ENCODE peak calls at places on chromosome X, in seven cellular contexts. One of them, this sample, is unnamed.

GRCh38 chrX:34365482-34365881 is 233.4 kb upstream of the FAM47A start:
- DNase-seq in HL-60: peak; percentile 0
- DNase-seq in lower lobe of right lung: no peak
- DNase-seq in CD8-positive, alpha-beta memory T cell: no peak
- DNase-seq in transverse colon: no peak
- DNase-seq in adrenal gland: no peak
- DNase-seq in sigmoid colon: no peak
- DNase-seq in this sample: no peak

GRCh38 chrX:129403974-129404669 is 119.2 kb downstream of the SMARCA1 start:
- DNase-seq in adrenal gland: no peak
- DNase-seq in HL-60: no peak
- DNase-seq in CD8-positive, alpha-beta memory T cell: no peak
- DNase-seq in sigmoid colon: no peak
- DNase-seq in lower lobe of right lung: no peak
- DNase-seq in transverse colon: no peak
- DNase-seq in this sample: no peak

GRCh38 chrX:134573683-134574035 is 84.6 kb downstream of the PLAC1 start:
- DNase-seq in adrenal gland: no peak
- DNase-seq in HL-60: no peak
- DNase-seq in transverse colon: no peak
- DNase-seq in lower lobe of right lung: no peak
- DNase-seq in CD8-positive, alpha-beta memory T cell: no peak
- DNase-seq in sigmoid colon: no peak
- DNase-seq in this sample: no peak

GRCh38 chrX:124239324-124239723 is 93.1 kb upstream of the TEX13D start:
- DNase-seq in HL-60: no peak
- DNase-seq in adrenal gland: no peak
- DNase-seq in transverse colon: no peak
- DNase-seq in sigmoid colon: no peak
- DNase-seq in lower lobe of right lung: no peak
- DNase-seq in CD8-positive, alpha-beta memory T cell: no peak
- DNase-seq in this sample: no peak

GRCh38 chrX:104641176-104641575 is 75.2 kb downstream of the IL1RAPL2 start:
- DNase-seq in HL-60: no peak
- DNase-seq in adrenal gland: no peak
- DNase-seq in sigmoid colon: peak; percentile 22
- DNase-seq in CD8-positive, alpha-beta memory T cell: no peak
- DNase-seq in lower lobe of right lung: no peak
- DNase-seq in transverse colon: no peak
- DNase-seq in this sample: no peak

GRCh38 chrX:148929686-148930085 is 429.3 kb downstream of the AFF2 start:
- DNase-seq in CD8-positive, alpha-beta memory T cell: no peak
- DNase-seq in adrenal gland: no peak
- DNase-seq in transverse colon: no peak
- DNase-seq in HL-60: no peak
- DNase-seq in sigmoid colon: no peak
- DNase-seq in lower lobe of right lung: no peak
- DNase-seq in this sample: no peak

GRCh38 chrX:8663325-8663724 is 68.6 kb downstream of the ANOS1 start:
- DNase-seq in lower lobe of right lung: no peak
- DNase-seq in transverse colon: no peak
- DNase-seq in CD8-positive, alpha-beta memory T cell: no peak
- DNase-seq in HL-60: no peak
- DNase-seq in adrenal gland: no peak
- DNase-seq in sigmoid colon: no peak
- DNase-seq in this sample: no peak

GRCh38 chrX:29617276-29617675 is 598.1 kb upstream of the MAGEB2 start:
- DNase-seq in HL-60: no peak
- DNase-seq in transverse colon: no peak
- DNase-seq in adrenal gland: no peak
- DNase-seq in sigmoid colon: no peak
- DNase-seq in CD8-positive, alpha-beta memory T cell: no peak
- DNase-seq in lower lobe of right lung: no peak
- DNase-seq in this sample: peak; percentile 34

GRCh38 chrX:58025979-58026378 is 115.7 kb upstream of the ZXDA start:
- DNase-seq in HL-60: peak; percentile 22
- DNase-seq in CD8-positive, alpha-beta memory T cell: peak; percentile 21
- DNase-seq in adrenal gland: peak; percentile 41
- DNase-seq in sigmoid colon: no peak
- DNase-seq in lower lobe of right lung: no peak
- DNase-seq in transverse colon: peak; percentile 27
- DNase-seq in this sample: no peak

DNA sequence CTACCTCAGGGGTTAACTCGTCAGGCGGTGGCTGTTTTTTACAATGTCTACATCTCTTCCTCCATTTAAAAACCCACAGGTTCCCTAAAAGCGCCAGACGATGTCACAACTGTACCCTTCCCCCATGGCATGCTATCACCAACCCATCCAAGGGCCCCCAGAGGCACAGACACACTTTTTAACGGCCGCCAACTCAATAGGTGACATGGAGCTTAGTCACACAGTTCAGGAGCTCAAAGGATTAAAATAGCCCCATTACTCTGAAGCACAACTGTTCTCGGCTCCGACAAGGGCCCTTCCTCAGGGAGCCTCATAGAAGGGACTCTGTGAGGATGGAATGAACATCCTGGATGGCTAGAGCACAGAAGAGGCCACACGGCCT is 12.4 kb downstream of the SH3KBP1 start:
- DNase-seq in CD8-positive, alpha-beta memory T cell: no peak
- DNase-seq in HL-60: peak; percentile 96
- DNase-seq in sigmoid colon: no peak
- DNase-seq in adrenal gland: no peak
- DNase-seq in lower lobe of right lung: peak; percentile 43
- DNase-seq in transverse colon: no peak
- DNase-seq in this sample: no peak
- H3K4me3 ChIP-seq in CD8-positive, alpha-beta memory T cell: no peak overlapping the region
- H3K4me3 ChIP-seq in HL-60: peak overlapping the region; percentile 3
- H3K4me3 ChIP-seq in sigmoid colon: no peak overlapping the region
- H3K4me3 ChIP-seq in adrenal gland: no peak overlapping the region
- H3K4me3 ChIP-seq in lower lobe of right lung: no peak overlapping the region
- H3K4me3 ChIP-seq in transverse colon: no peak overlapping the region
- H3K4me3 ChIP-seq in this sample: no peak overlapping the region

DNA sequence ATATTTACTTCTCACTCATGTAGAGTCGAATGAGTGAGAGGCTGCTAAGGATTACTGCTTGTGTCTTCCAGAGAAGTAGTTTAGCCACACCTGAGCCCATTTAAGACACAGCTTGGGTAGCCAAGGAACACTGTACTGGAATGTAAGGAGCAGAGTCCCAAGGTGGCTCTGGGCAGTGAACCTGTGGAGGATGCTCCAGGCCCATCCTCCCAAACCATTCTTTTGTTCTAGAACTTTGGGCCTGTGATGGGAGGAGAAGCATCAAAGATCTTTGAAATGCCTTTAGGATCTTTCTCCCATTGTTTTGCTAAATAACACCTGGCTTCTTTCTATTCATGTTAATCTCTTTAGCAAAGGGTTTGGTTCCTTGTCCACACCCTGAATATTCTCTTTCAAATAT is 162.2 kb downstream of the KLHL4 start:
- DNase-seq in lower lobe of right lung: no peak
- DNase-seq in CD8-positive, alpha-beta memory T cell: no peak
- DNase-seq in HL-60: no peak
- DNase-seq in sigmoid colon: no peak
- DNase-seq in transverse colon: no peak
- DNase-seq in adrenal gland: no peak
- DNase-seq in this sample: no peak
- H3K4me3 ChIP-seq in lower lobe of right lung: no peak overlapping the region
- H3K4me3 ChIP-seq in CD8-positive, alpha-beta memory T cell: no peak overlapping the region
- H3K4me3 ChIP-seq in HL-60: no peak overlapping the region
- H3K4me3 ChIP-seq in sigmoid colon: no peak overlapping the region
- H3K4me3 ChIP-seq in transverse colon: no peak overlapping the region
- H3K4me3 ChIP-seq in adrenal gland: no peak overlapping the region
- H3K4me3 ChIP-seq in this sample: no peak overlapping the region

GRCh38 chrX:119272882-119273806 is 37.1 kb downstream of the PGRMC1 start:
- DNase-seq in adrenal gland: peak; percentile 30
- DNase-seq in transverse colon: peak; percentile 46
- DNase-seq in HL-60: no peak
- DNase-seq in lower lobe of right lung: peak; percentile 52
- DNase-seq in sigmoid colon: peak; percentile 70
- DNase-seq in CD8-positive, alpha-beta memory T cell: peak; percentile 47
- DNase-seq in this sample: no peak
- H3K4me3 ChIP-seq in adrenal gland: no peak overlapping the region
- H3K4me3 ChIP-seq in transverse colon: no peak overlapping the region
- H3K4me3 ChIP-seq in HL-60: no peak overlapping the region
- H3K4me3 ChIP-seq in lower lobe of right lung: no peak overlapping the region
- H3K4me3 ChIP-seq in sigmoid colon: peak overlapping the region; percentile 27
- H3K4me3 ChIP-seq in CD8-positive, alpha-beta memory T cell: no peak overlapping the region
- H3K4me3 ChIP-seq in this sample: peak overlapping the region; percentile 9

DNA sequence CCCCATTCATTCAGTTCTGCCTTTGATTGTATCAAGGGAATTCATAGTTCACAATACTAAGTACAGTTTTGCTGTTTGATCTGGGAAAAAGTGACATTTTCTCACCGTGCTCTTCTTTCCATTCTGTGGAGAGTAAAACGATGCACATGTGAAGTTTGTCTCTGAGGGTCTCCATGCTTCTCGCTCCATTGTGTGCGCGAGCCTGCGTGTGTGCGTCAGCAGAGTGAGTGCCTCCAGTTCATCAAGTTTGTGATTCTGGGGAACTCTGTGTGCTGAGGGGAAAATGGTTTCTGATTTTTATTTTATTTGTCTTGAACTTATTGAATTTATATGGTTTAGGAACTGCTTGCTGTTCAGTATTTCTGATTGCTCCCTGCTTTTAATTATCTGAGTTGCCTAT is 2.0 kb downstream of the STK26 start:
- DNase-seq in lower lobe of right lung: no peak
- DNase-seq in adrenal gland: no peak
- DNase-seq in CD8-positive, alpha-beta memory T cell: no peak
- DNase-seq in transverse colon: no peak
- DNase-seq in sigmoid colon: no peak
- DNase-seq in HL-60: no peak
- DNase-seq in this sample: no peak
- H3K4me3 ChIP-seq in lower lobe of right lung: peak overlapping the region; percentile 0
- H3K4me3 ChIP-seq in adrenal gland: no peak overlapping the region
- H3K4me3 ChIP-seq in CD8-positive, alpha-beta memory T cell: peak overlapping the region; percentile 83
- H3K4me3 ChIP-seq in transverse colon: no peak overlapping the region
- H3K4me3 ChIP-seq in sigmoid colon: no peak overlapping the region
- H3K4me3 ChIP-seq in HL-60: peak overlapping the region; percentile 78
- H3K4me3 ChIP-seq in this sample: peak overlapping the region; percentile 29

GRCh38 chrX:33032700-33033099 is 178.6 kb downstream of the DMD start:
- DNase-seq in lower lobe of right lung: no peak
- DNase-seq in HL-60: no peak
- DNase-seq in sigmoid colon: no peak
- DNase-seq in transverse colon: no peak
- DNase-seq in CD8-positive, alpha-beta memory T cell: no peak
- DNase-seq in adrenal gland: no peak
- DNase-seq in this sample: no peak
- H3K4me3 ChIP-seq in lower lobe of right lung: no peak overlapping the region
- H3K4me3 ChIP-seq in HL-60: no peak overlapping the region
- H3K4me3 ChIP-seq in sigmoid colon: no peak overlapping the region
- H3K4me3 ChIP-seq in transverse colon: no peak overlapping the region
- H3K4me3 ChIP-seq in CD8-positive, alpha-beta memory T cell: no peak overlapping the region
- H3K4me3 ChIP-seq in adrenal gland: no peak overlapping the region
- H3K4me3 ChIP-seq in this sample: no peak overlapping the region

GRCh38 chrX:131729295-131729694 is 185.4 kb downstream of the OR13H1 start:
- DNase-seq in HL-60: peak; percentile 87
- DNase-seq in transverse colon: peak; percentile 89
- DNase-seq in sigmoid colon: peak; percentile 94
- DNase-seq in adrenal gland: peak; percentile 93
- DNase-seq in lower lobe of right lung: no peak
- DNase-seq in CD8-positive, alpha-beta memory T cell: peak; percentile 80
- DNase-seq in this sample: no peak
- H3K4me3 ChIP-seq in HL-60: no peak overlapping the region
- H3K4me3 ChIP-seq in transverse colon: no peak overlapping the region
- H3K4me3 ChIP-seq in sigmoid colon: no peak overlapping the region
- H3K4me3 ChIP-seq in adrenal gland: no peak overlapping the region
- H3K4me3 ChIP-seq in lower lobe of right lung: no peak overlapping the region
- H3K4me3 ChIP-seq in CD8-positive, alpha-beta memory T cell: no peak overlapping the region
- H3K4me3 ChIP-seq in this sample: no peak overlapping the region

DNA sequence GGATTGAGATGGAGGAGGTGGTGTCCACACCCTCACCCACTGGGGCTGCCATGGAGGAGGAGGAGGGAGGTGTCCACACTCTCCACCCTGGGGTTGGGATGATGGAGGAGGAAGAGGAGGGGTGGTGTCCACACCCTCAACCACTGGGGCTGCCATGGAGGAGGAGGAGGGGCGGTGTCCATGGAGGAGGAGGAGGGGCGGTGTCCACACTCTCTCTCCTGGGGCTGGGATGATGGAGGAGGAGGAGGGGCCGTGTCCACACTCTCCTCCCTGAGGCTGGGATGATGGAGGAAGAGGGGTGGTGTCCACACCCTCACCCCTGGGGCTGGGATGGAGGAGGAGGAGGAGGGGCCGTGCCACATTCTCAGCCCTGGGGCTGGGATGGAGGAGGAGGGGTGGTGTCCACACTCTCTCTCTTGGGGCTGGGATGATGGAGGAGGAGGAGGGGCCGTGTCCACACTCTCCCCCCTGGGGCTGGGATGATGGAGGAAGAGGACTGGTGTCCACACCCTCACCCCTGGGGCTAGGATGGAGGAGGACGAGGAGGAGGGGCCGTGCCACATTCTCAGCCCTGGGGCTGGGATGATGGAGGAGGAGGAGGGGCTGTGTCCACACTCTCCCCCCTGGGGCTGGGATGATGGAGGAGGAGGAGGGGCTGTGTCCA is 231.7 kb downstream of the CRLF2 start:
- DNase-seq in adrenal gland: no peak
- DNase-seq in HL-60: no peak
- DNase-seq in CD8-positive, alpha-beta memory T cell: no peak
- DNase-seq in lower lobe of right lung: no peak
- DNase-seq in sigmoid colon: no peak
- DNase-seq in transverse colon: no peak
- DNase-seq in this sample: no peak
- H3K4me3 ChIP-seq in adrenal gland: no peak overlapping the region
- H3K4me3 ChIP-seq in HL-60: no peak overlapping the region
- H3K4me3 ChIP-seq in CD8-positive, alpha-beta memory T cell: no peak overlapping the region
- H3K4me3 ChIP-seq in lower lobe of right lung: no peak overlapping the region
- H3K4me3 ChIP-seq in sigmoid colon: no peak overlapping the region
- H3K4me3 ChIP-seq in transverse colon: no peak overlapping the region
- H3K4me3 ChIP-seq in this sample: no peak overlapping the region